ENCODE peak calls at places on chromosome 18, in six cellular contexts. X is Caco-2, E is astrocyte of the spinal cord, B is esophagus squamous epithelium, U is RWPE1, R is cardiac muscle cell. Z is an unnamed sample.

GRCh38 chr18:78655921-78656320 is 323.7 kb upstream of the SALL3 start:
- DNase-seq in B (no peak), X (no peak), R (no peak), U (no peak), E (no peak), Z (no peak)

GRCh38 chr18:505483-506122 is 5.1 kb upstream of the COLEC12 start:
- DNase-seq in E (no peak), R (no peak), X (no peak), U (no peak), B (no peak), Z (no peak)

GRCh38 chr18:4844320-4844719 is 352.7 kb downstream of the AKAIN1 start:
- DNase-seq in B (no peak), U (no peak), R (no peak), X (no peak), E (no peak), Z (no peak)

GRCh38 chr18:55886886-55887285 is 298.9 kb upstream of the TCF4 start:
- DNase-seq in E (no peak), B (no peak), R (no peak), X (no peak), U (no peak), Z (no peak)

GRCh38 chr18:35134190-35134730 is 93.0 kb downstream of the MAPRE2 start:
- DNase-seq in U (no peak), X (no peak), R (no peak), E (no peak), B (no peak), Z (no peak)

GRCh38 chr18:48735070-48735676 is 196.3 kb downstream of the CTIF start:
- DNase-seq in E (peak), U (peak), X (no peak), B (no peak), R (no peak), Z (no peak)

GRCh38 chr18:68735498-68736343 is 20.8 kb upstream of the TMX3 start:
- DNase-seq in E (peak), R (peak), X (no peak), U (peak), B (no peak), Z (no peak)

GRCh38 chr18:25298853-25299274 is 53.1 kb downstream of the ZNF521 start:
- DNase-seq in E (peak), R (no peak), X (no peak), B (no peak), U (peak), Z (peak)

GRCh38 chr18:70132999-70133398 is 72.5 kb downstream of the RTTN start:
- DNase-seq in E (peak), U (no peak), B (no peak), X (no peak), R (peak), Z (no peak)

GRCh38 chr18:78406743-78407455 is 572.7 kb upstream of the SALL3 start:
- DNase-seq in U (no peak), E (no peak), X (no peak), R (no peak), B (no peak), Z (no peak)

GRCh38 chr18:3615374-3615773 is 165.4 kb downstream of the TGIF1 start:
- DNase-seq in B (no peak), U (no peak), X (no peak), R (no peak), E (no peak), Z (no peak)

GRCh38 chr18:41378628-41379027 is 576.4 kb upstream of the PIK3C3 start:
- DNase-seq in U (peak), X (no peak), E (peak), B (no peak), R (peak), Z (no peak)

GRCh38 chr18:41121116-41121826 is 833.8 kb upstream of the PIK3C3 start:
- DNase-seq in R (no peak), B (no peak), X (no peak), E (peak), U (no peak), Z (no peak)

GRCh38 chr18:56097561-56098095 is 509.6 kb upstream of the TCF4 start:
- DNase-seq in B (no peak), E (no peak), R (no peak), X (no peak), U (no peak), Z (no peak)

GRCh38 chr18:64276736-64277135 is 127.8 kb upstream of the LINC00305 start:
- DNase-seq in X (no peak), E (no peak), U (no peak), B (no peak), R (no peak), Z (no peak)

DNA sequence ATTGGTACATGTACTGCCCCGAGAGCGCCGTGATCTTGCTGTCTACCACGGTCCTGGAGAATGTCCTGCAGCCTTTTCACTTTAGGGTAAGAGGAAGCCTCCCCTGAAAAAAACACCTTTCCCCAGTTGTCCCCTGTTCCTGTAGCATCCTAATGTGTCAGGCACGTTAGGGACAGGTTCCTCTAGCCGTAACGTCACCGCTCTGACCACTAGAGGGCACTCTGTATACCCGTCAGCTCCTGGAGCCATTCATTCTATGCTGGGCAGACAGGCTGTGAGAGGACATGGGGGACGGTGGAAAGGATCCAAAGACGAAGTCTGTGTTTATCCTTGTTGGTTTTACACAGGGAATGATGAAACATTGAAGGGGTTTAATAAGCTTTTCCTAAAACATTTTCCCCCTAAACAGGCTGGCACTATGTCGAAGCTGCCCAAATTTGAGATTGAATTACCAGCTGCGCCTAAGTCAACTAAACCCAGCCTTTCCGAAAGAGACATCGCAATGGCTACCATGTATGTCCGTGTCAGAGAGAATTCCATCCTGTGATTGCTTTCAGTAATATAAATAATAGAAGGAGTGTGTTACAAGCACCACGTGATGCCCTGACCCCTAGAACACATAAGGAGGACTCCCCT is 12.7 kb downstream of the RMC1 start:
- DNase-seq in X (peak), R (peak), U (peak), B (peak), E (peak), Z (peak)
- TF ChIP-seq CTCF in X (peak), R (peak), U (peak), B (peak), E (peak), Z (peak)

GRCh38 chr18:43422483-43422882 is 145.2 kb upstream of the SYT4 start:
- DNase-seq in E (peak), X (no peak), R (peak), U (no peak), B (no peak), Z (no peak)

GRCh38 chr18:43420091-43420490 is 142.8 kb upstream of the SYT4 start:
- DNase-seq in E (no peak), U (no peak), B (no peak), R (no peak), X (no peak), Z (no peak)

DNA sequence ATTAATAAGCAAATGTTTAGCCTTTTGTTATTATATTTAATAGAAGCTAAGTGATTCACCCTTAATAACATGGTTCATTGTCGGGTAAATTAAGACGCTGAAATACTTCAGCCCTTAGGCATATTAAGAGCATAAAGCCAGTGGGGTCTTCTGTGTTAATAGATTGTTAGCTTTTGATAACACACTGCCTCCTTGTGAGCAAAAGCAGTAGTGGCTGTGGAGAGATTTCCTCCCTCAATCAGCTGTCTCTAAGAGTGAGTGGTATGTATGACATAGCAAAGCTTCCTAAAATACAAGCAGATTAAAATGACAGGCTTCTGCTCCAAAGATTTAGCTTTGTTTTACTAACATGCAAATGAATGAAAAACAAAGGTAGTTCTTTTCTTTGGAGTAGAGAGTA is 143.7 kb upstream of the SYT4 start:
- DNase-seq in E (no peak), X (no peak), R (peak), U (no peak), B (no peak), Z (no peak)
- TF ChIP-seq CTCF in E (peak), X (no peak), R (no peak), U (no peak), B (no peak), Z (peak)

DNA sequence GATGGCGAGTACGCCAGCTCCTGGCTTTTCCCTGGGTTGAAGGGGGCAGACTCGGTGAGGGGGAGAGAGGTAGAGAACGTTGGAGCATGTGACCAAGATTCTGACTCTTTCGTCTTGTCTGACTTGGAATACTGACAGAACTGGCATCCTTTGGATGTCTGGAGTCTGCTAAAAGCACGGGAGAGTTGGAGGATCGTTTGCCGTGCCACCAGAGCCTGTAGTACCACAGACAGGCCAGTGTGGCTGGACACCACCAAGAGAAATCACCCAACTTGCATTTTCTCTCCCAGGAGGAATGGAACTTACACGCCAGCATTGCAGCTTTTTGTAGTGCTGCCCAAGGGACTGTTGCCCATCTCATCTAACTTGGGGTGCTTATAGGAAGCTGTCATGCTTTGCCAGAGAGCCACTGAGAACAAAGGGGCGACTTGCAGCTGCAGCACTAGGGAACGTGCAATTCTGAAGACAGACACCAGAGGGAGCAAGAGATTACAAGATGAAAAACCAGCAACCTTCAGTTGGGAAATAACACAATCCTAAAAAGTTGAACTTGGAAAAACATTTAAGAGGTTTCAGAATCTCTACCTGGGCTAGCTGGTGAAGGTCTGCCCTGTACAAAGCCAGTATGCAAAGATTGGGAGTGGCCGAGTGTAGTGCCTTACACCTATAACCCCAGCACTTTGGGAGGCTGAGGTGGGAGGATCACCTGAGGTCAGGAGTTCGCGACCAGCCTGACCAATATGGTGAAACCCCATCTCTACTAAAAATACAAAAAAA is 24.1 kb downstream of the PSMG2 start:
- DNase-seq in R (peak), U (peak), B (no peak), X (peak), E (peak), Z (peak)
- TF ChIP-seq CTCF in R (peak), U (peak), B (peak), X (peak), E (peak), Z (peak)

DNA sequence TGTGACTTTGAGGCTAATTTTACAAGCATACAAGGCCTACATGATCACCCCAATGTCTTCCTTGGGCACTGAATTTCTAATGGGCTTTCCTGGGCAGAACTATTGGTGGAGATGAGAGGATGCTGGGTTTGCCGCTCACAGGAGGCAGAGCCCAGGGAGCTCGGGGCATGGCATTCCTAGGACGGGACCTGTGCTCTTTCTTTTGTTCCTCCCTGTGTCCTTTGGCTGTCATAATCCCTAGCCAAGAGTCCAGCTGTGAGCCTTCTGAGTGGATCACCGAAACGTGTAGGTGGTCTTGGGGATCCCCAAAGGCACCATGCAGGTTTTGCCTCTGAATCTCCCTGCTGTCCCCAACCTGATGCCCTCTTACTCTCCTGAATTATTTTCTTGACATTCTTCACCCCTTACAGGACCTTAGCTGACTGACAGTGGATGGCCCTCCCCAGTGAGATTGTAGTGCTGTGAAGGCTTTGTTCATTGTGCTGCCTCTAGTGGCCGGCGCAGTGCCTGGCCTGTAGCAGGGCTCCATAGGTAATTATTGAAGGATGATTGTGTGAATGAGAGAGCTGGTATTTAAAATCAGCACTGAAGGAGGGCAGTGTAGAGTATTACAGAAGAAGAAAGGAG is 221.9 kb downstream of the ZNF407 start:
- DNase-seq in U (no peak), X (peak), E (no peak), R (peak), B (no peak), Z (peak)
- TF ChIP-seq CTCF in U (peak), X (no peak), E (peak), R (peak), B (no peak), Z (peak)

GRCh38 chr18:22332590-22332989 is 85.1 kb downstream of the CTAGE1 start:
- DNase-seq in U (no peak), R (no peak), B (no peak), E (no peak), X (no peak), Z (no peak)
- TF ChIP-seq CTCF in U (no peak), R (peak), B (no peak), E (no peak), X (no peak), Z (no peak)

DNA sequence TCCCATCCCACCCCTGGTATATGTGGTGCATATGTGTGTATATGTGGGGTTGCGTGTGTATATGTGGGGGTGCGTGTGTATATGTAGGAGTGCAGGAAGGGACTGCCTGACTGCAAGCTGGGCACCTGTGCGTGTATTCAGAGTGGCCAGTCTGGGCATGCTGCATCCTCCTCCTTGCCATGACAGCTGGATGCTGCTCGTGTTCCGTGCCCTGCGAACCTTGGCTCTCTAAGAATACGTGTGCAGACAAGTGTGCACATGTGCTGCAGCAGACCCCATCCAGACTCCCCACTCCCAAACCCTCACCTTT is 222.1 kb downstream of the CELF4 start:
- DNase-seq in E (no peak), R (no peak), B (no peak), X (no peak), U (no peak), Z (no peak)
- TF ChIP-seq CTCF in E (no peak), R (no peak), B (no peak), X (no peak), U (peak), Z (no peak)

DNA sequence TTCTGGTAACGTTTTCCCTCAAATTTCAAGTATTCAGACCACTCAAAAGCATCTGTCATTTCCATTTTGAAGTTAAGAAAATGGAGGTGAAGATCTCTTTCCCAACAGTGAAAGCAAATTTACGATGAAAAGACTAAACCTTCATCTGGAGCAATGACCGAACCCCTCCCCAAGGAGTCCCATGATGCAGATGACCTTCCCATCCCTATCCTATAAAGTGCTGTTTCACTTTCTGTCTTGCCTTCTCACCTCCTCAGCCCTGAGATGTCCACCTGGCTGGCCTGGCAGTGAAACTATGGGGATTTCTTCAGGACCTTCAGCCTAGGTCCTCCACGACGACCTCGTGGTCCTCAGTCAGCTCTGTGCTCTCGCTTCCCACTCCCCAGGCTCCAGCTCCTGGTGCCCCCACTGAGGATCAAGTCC is 925 bp upstream of the NPC1 start:
- DNase-seq in R (no peak), U (no peak), E (no peak), B (no peak), X (no peak), Z (no peak)
- TF ChIP-seq CTCF in R (no peak), U (peak), E (no peak), B (no peak), X (no peak), Z (peak)

DNA sequence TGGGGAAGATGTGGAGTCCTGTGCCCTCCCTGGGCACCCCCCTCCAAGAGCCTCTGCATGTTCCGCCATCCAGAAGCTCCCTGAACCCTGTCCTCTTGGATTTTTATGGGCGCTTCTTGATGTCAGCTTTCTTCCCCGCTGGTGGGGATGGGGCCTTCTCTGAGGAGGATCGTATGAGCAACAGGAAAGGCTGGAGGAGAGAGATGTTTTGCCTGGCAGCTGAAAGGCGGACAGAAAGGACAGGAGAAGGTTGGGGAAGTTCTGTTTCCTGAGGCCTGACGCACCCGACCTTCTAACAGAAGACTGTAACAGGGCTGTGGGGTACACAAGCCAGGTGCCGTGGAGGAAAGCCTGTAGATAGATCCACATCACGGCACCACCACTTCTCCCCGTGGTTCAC is 238.8 kb downstream of the LDLRAD4 start:
- DNase-seq in X (no peak), U (no peak), R (no peak), E (no peak), B (no peak), Z (no peak)
- TF ChIP-seq CTCF in X (no peak), U (no peak), R (no peak), E (no peak), B (no peak), Z (no peak)

GRCh38 chr18:36583155-36583745 is 245.6 kb downstream of the TPGS2 start:
- DNase-seq in E (no peak), X (no peak), B (no peak), R (no peak), U (no peak), Z (no peak)

GRCh38 chr18:36578871-36579270 is 249.9 kb downstream of the TPGS2 start:
- DNase-seq in E (peak), X (no peak), U (no peak), B (no peak), R (no peak), Z (no peak)

GRCh38 chr18:36579311-36579710 is 249.5 kb downstream of the TPGS2 start:
- DNase-seq in U (no peak), E (no peak), R (no peak), X (no peak), B (no peak), Z (no peak)

GRCh38 chr18:36580874-36581750 is 247.7 kb downstream of the TPGS2 start:
- DNase-seq in B (no peak), X (no peak), U (peak), R (no peak), E (peak), Z (no peak)

DNA sequence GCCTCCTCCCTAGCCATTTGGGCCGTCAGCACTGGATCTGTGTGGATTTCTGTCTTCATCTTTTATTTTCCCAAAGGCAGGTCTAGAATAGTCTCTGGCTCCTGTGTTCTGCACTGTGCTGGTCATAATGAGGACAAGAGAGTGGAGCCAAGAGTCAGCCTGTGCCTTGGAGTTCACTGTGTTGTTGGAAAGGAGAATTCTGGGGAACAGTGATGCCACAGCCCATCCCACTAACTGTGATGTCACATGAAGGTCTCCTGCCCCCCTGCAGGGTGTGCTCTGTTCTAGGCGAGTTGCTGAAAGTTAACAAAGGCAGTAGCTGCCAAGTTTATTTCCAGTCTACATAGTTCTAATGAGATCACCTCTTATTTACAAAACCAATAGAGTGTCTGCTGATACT is 248.5 kb downstream of the TPGS2 start:
- DNase-seq in E (peak), X (no peak), U (no peak), R (no peak), B (no peak), Z (no peak)
- TF ChIP-seq CTCF in E (no peak), X (no peak), U (no peak), R (peak), B (no peak), Z (no peak)

GRCh38 chr18:73478191-73478590 is 610.4 kb upstream of the NETO1 start:
- DNase-seq in E (no peak), B (no peak), U (no peak), R (no peak), X (no peak), Z (no peak)
- TF ChIP-seq CTCF in E (no peak), B (no peak), U (no peak), R (no peak), X (no peak), Z (no peak)